ENCODE peak calls at places on chromosomes 4 and X, in six cellular contexts. One of them, this sample, is unnamed.
A peak's percentile ranks its signal among the peaks of the same experiment; 100 is the strongest.

GRCh38 chrX:45274576-45274975 is 73.9 kb upstream of the DIPK2B start:
- DNase-seq in pancreas: no peak
- DNase-seq in posterior vena cava: no peak
- DNase-seq in KG1: no peak
- DNase-seq in OCI-LY7: no peak
- DNase-seq in effector CD4-positive, alpha-beta T cell: no peak
- DNase-seq in this sample: no peak

GRCh38 chr4:94576163-94576562 is 124.4 kb downstream of the PDLIM5 start:
- DNase-seq in pancreas: no peak
- DNase-seq in posterior vena cava: no peak
- DNase-seq in KG1: no peak
- DNase-seq in OCI-LY7: no peak
- DNase-seq in effector CD4-positive, alpha-beta T cell: no peak
- DNase-seq in this sample: no peak

GRCh38 chrX:124902953-124903352 is 416.7 kb upstream of the TEX13C start:
- DNase-seq in pancreas: no peak
- DNase-seq in posterior vena cava: no peak
- DNase-seq in KG1: no peak
- DNase-seq in OCI-LY7: no peak
- DNase-seq in effector CD4-positive, alpha-beta T cell: no peak
- DNase-seq in this sample: no peak

GRCh38 chr4:7021930-7022658 is 21.1 kb upstream of the TADA2B start:
- DNase-seq in pancreas: no peak
- DNase-seq in posterior vena cava: no peak
- DNase-seq in KG1: no peak
- DNase-seq in OCI-LY7: no peak
- DNase-seq in effector CD4-positive, alpha-beta T cell: no peak
- DNase-seq in this sample: peak; percentile 86

GRCh38 chr4:187618701-187619278 is 376.8 kb upstream of the ZFP42 start:
- DNase-seq in pancreas: no peak
- DNase-seq in posterior vena cava: no peak
- DNase-seq in KG1: no peak
- DNase-seq in OCI-LY7: no peak
- DNase-seq in effector CD4-positive, alpha-beta T cell: no peak
- DNase-seq in this sample: peak; percentile 74

GRCh38 chr4:169846396-169846795 is 88.7 kb upstream of the HPF1 start:
- DNase-seq in pancreas: no peak
- DNase-seq in posterior vena cava: no peak
- DNase-seq in KG1: no peak
- DNase-seq in OCI-LY7: no peak
- DNase-seq in effector CD4-positive, alpha-beta T cell: no peak
- DNase-seq in this sample: no peak

GRCh38 chrX:153878969-153879653 is 6.9 kb downstream of the L1CAM start:
- DNase-seq in pancreas: no peak
- DNase-seq in posterior vena cava: no peak
- DNase-seq in KG1: no peak
- DNase-seq in OCI-LY7: no peak
- DNase-seq in effector CD4-positive, alpha-beta T cell: no peak
- DNase-seq in this sample: no peak

GRCh38 chr4:89439533-89439932 is 131.9 kb upstream of the GPRIN3 start:
- DNase-seq in pancreas: no peak
- DNase-seq in posterior vena cava: no peak
- DNase-seq in KG1: no peak
- DNase-seq in OCI-LY7: no peak
- DNase-seq in effector CD4-positive, alpha-beta T cell: no peak
- DNase-seq in this sample: no peak

GRCh38 chr4:85391568-85392410 is 83.2 kb upstream of the ARHGAP24 start:
- DNase-seq in pancreas: no peak
- DNase-seq in posterior vena cava: no peak
- DNase-seq in KG1: no peak
- DNase-seq in OCI-LY7: no peak
- DNase-seq in effector CD4-positive, alpha-beta T cell: no peak
- DNase-seq in this sample: no peak

GRCh38 chr4:145012841-145013240 is 85.2 kb downstream of the ANAPC10 start:
- DNase-seq in pancreas: no peak
- DNase-seq in posterior vena cava: no peak
- DNase-seq in KG1: no peak
- DNase-seq in OCI-LY7: no peak
- DNase-seq in effector CD4-positive, alpha-beta T cell: no peak
- DNase-seq in this sample: peak; percentile 58